ENCODE peak calls at places on chromosomes 13 and 19, in six cellular contexts. M is IMR-90, J is neuronal stem cell, B is trophoblast cell, P is H9, K is mesendoderm. S is an unnamed sample.

GRCh38 chr13:45966715-45967114 is 85.8 kb downstream of the ZC3H13 start:
- DNase-seq in K (no peak), J (no peak), P (no peak), M (no peak), B (no peak), S (no peak)

GRCh38 chr19:33273881-33274662 is 28.3 kb downstream of the CEBPA start:
- DNase-seq in M (peak), B (no peak), J (no peak), P (no peak), K (no peak), S (no peak)

GRCh38 chr13:40682449-40683240 is 16.2 kb upstream of the FOXO1 start:
- DNase-seq in B (peak), K (peak), P (no peak), J (no peak), M (peak), S (no peak)

GRCh38 chr13:21119526-21119925 is 56.8 kb downstream of the SKA3 start:
- DNase-seq in B (no peak), J (no peak), K (no peak), M (no peak), P (no peak), S (no peak)

GRCh38 chr13:93151277-93151676 is 75.3 kb upstream of the GPC6 start:
- DNase-seq in P (no peak), K (no peak), M (peak), J (no peak), B (no peak), S (no peak)

GRCh38 chr19:32676186-32676894 is 692 bp downstream of the RGS9BP start:
- DNase-seq in B (peak), M (no peak), J (peak), K (peak), P (peak), S (no peak)

GRCh38 chr19:862529-863304 is 3.3 kb downstream of the CFD start:
- DNase-seq in B (peak), P (peak), K (peak), M (peak), J (peak), S (peak)

GRCh38 chr19:17209126-17210036 is 5.8 kb upstream of the USE1 start:
- DNase-seq in B (peak), P (peak), K (peak), M (peak), J (peak), S (peak)

GRCh38 chr13:95298971-95299627 is 2.2 kb downstream of the ABCC4 start:
- DNase-seq in P (no peak), B (peak), J (no peak), M (peak), K (peak), S (no peak)

GRCh38 chr19:33456076-33456844 is 65.3 kb downstream of the PEPD start:
- DNase-seq in K (no peak), J (no peak), P (no peak), B (no peak), M (no peak), S (no peak)

GRCh38 chr19:48501961-48502719 is 9.5 kb downstream of the LMTK3 start:
- DNase-seq in J (peak), M (no peak), B (peak), P (peak), K (peak), S (peak)

GRCh38 chr13:58858870-58859371 is 1227.4 kb downstream of the PCDH17 start:
- DNase-seq in J (no peak), B (no peak), K (no peak), M (no peak), P (no peak), S (no peak)

GRCh38 chr13:107865643-107866006 is 349.7 kb downstream of the LIG4 start:
- DNase-seq in B (no peak), P (no peak), K (no peak), M (peak), J (no peak), S (no peak)

GRCh38 chr19:10885241-10886169 is 14.2 kb downstream of the CARM1 start:
- DNase-seq in B (no peak), M (no peak), J (no peak), K (peak), P (peak), S (no peak)

GRCh38 chr19:3034845-3035541 is 5.9 kb upstream of the TLE2 start:
- DNase-seq in P (no peak), M (peak), K (peak), J (no peak), B (no peak), S (peak)

GRCh38 chr19:40893112-40893511 is 11.1 kb upstream of the CYP2A7 start:
- DNase-seq in B (no peak), J (no peak), P (no peak), M (no peak), K (no peak), S (no peak)

GRCh38 chr19:10654610-10655456 is 687 bp downstream of the ILF3 start:
- DNase-seq in J (peak), K (peak), P (peak), M (no peak), B (peak), S (peak)

GRCh38 chr19:47157455-47158321 is 27.1 kb downstream of the SAE1 start:
- DNase-seq in P (peak), M (peak), J (peak), B (peak), K (peak), S (peak)

GRCh38 chr13:66353664-66354063 is 876.5 kb downstream of the PCDH9 start:
- DNase-seq in K (no peak), B (no peak), J (no peak), P (no peak), M (no peak), S (no peak)

GRCh38 chr13:30329009-30329585 is 21.7 kb upstream of the KATNAL1 start:
- DNase-seq in B (no peak), K (no peak), J (no peak), P (no peak), M (no peak), S (no peak)

GRCh38 chr13:36673838-36674326 is at the start of gene SERTM1:
- DNase-seq in P (peak), K (peak), M (no peak), B (peak), J (peak), S (peak)

GRCh38 chr19:46944123-46944718 is 75.4 kb upstream of the NPAS1 start:
- DNase-seq in B (no peak), J (no peak), K (no peak), P (no peak), M (no peak), S (no peak)

GRCh38 chr19:17309198-17309961 is at the start of gene DDA1:
- DNase-seq in B (peak), J (peak), M (peak), K (peak), P (peak), S (peak)

GRCh38 chr19:34350161-34350561 is 14.8 kb upstream of the GPI start:
- DNase-seq in J (no peak), P (no peak), B (no peak), M (peak), K (no peak), S (no peak)

GRCh38 chr13:51728972-51729371 is 75.0 kb downstream of the DHRS12 start:
- DNase-seq in B (peak), P (no peak), K (no peak), M (peak), J (no peak), S (no peak)

GRCh38 chr13:40981361-40981760 is 37.8 kb downstream of the ELF1 start:
- DNase-seq in P (no peak), J (no peak), M (no peak), K (no peak), B (peak), S (no peak)

GRCh38 chr13:100550433-100550832 is 38.2 kb downstream of the GGACT start:
- DNase-seq in J (no peak), P (no peak), M (peak), B (peak), K (no peak), S (no peak)

GRCh38 chr13:113192902-113193301 is 15.6 kb downstream of the PCID2 start:
- DNase-seq in M (peak), K (no peak), J (no peak), P (no peak), B (no peak), S (no peak)

GRCh38 chr19:54449701-54450069 is 686 bp downstream of the LENG8 start:
- DNase-seq in P (no peak), B (peak), M (peak), K (no peak), J (no peak), S (no peak)
- H2BK120ac ChIP-seq in P (no peak), B (peak), M (no peak), K (no peak), J (no peak), S (no peak)

GRCh38 chr13:105703843-105704242 is 831.6 kb downstream of the EFNB2 start:
- DNase-seq in K (no peak), B (no peak), P (no peak), M (no peak), J (no peak), S (no peak)

GRCh38 chr13:105709181-105709580 is 826.3 kb downstream of the EFNB2 start:
- DNase-seq in M (no peak), J (no peak), K (no peak), P (no peak), B (no peak), S (no peak)
- H2BK120ac ChIP-seq in M (no peak), J (no peak), K (no peak), P (no peak), B (no peak), S (no peak)

DNA sequence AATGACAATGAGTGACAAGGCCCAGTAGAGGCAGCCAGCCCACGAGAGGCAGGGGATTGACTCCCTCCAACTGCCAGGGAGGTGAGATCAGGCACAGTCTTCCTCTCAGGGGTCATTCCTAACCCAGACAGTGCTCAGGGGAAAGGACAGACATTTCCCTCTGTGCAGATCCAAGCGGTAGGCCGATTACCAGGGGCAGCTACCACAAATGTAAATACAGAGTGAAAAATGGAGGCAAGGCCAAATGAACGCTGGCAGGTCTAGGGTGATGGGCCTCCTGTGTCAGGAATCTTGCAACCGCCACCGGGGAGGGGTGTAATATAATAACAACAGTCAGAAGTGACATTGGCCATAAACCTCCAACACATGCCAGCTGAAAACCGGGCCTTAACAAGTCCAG is 881.4 kb downstream of the UQCRFS1 start:
- DNase-seq in J (no peak), B (no peak), K (no peak), M (no peak), P (no peak), S (no peak)
- H2BK120ac ChIP-seq in J (no peak), B (no peak), K (no peak), M (no peak), P (no peak), S (no peak)

DNA sequence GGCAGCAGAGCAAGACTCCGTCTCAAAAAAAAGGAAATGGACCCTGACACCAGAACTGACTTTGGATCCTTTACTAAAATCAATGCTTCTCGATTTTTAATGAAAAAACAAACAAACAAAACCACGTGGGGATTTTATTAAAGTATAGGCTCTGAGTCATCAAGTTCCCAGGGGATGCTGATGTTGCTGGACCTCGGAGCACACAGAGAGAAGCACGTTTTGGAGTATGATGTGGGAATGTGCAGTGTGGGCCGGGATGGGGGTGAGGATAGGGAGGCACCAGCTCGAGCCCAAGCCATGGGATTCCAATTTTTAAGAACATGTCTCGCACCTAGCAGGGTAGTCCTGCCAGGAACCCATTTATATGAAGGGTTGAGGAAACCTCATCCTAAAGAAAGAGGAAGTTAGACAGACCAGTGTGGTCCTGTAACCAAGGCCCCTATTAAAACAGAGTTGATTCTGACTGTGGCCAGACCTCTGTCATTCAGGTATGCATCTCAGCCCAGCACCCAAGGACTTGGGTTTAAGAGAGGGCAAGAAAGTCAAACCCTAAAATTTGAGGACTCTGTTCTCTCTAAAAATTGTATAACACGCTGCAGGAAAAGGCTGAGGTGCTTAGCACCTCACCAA is 6.4 kb downstream of the FLT1 start:
- DNase-seq in B (no peak), K (no peak), M (no peak), P (no peak), J (no peak), S (no peak)
- H2BK120ac ChIP-seq in B (no peak), K (no peak), M (no peak), P (no peak), J (no peak), S (no peak)

DNA sequence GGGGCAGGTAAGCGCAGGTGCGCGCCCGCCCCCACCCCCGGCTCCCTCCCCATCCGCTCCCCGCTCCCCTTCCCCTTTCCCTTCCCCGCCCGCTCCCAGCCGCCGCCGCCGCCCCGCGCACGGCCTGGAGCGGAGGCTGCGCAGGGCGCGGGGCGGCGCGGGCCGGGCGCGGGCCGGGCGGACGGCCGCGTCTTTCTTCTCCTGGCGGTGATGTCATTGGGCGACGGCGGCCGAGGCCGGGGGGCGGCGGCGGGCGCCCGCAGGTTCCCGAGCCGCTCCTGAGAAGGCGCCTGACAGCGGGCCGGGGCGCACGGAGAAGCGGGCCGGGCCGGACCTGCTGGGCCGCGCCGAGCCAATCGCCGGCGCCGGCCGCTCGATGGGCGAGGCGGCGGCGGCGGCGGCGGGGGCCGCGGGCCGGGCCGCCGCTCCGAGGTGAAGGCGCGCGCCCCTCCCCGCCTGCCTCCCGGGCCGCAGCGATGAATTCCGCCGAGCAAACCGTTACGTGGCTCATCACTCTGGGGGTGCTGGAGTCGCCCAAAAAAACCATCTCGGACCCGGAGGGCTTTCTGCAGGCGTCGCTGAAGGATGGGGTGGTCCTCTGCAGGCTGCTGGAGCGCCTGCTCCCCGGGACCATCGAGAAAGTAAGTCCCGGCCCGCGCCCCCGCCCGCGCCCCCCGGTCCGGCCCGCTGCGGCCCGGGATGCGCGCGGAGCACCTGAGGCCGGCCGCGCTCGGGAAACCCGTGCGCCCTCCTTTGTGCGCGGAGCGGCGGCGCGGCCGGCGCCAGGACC is at the start of gene ARHGEF7:
- DNase-seq in P (no peak), B (peak), K (peak), M (no peak), J (peak), S (peak)
- H2BK120ac ChIP-seq in P (no peak), B (no peak), K (no peak), M (no peak), J (no peak), S (no peak)

GRCh38 chr13:29279859-29280258 is 315.6 kb downstream of the SLC7A1 start:
- DNase-seq in B (no peak), M (no peak), P (no peak), J (no peak), K (no peak), S (no peak)

GRCh38 chr13:29282096-29282495 is 313.4 kb downstream of the SLC7A1 start:
- DNase-seq in J (no peak), M (no peak), B (no peak), P (no peak), K (no peak), S (no peak)

GRCh38 chr13:29284726-29285125 is 310.8 kb downstream of the SLC7A1 start:
- DNase-seq in K (peak), P (no peak), J (no peak), B (peak), M (no peak), S (no peak)
- H2BK120ac ChIP-seq in K (no peak), P (no peak), J (no peak), B (no peak), M (no peak), S (no peak)

S was measured in H1.